ENCODE peak calls at places on chromosomes 4 and X, in seven cellular contexts. R is activated T-helper 9 cell treated with anti-CD3 and anti-CD28 coated beads, Interleukin-2, amount 50 U/mL, for 16 hours; W is AG20443; V is hypothalamus; G is activated effector memory CD4-positive, alpha-beta T cell treated with Interleukin-2 at 50 U/mL for 16 hours; J is stromal cell of bone marrow; P is activated naive CD8-positive, alpha-beta T cell treated with anti-CD3 and anti-CD28 coated beads, Interleukin-2, amount 50 U/mL, for 24 hours. E is an unnamed sample.

GRCh38 chr4:108620933-108621905 is 843 bp downstream of the RPL34 start:
- DNase-seq in R (no peak), W (no peak), V (no peak), G (no peak), J (no peak), P (no peak), E (peak)

GRCh38 chr4:176048631-176049030 is 17.0 kb upstream of the WDR17 start:
- DNase-seq in R (no peak), W (no peak), V (no peak), G (no peak), J (no peak), P (no peak), E (no peak)

GRCh38 chr4:186839122-186840037 is 115.7 kb upstream of the FAT1 start:
- DNase-seq in R (no peak), W (peak), V (no peak), G (no peak), J (peak), P (no peak), E (peak)

GRCh38 chrX:129808829-129809745 is 29.3 kb downstream of the SASH3 start:
- DNase-seq in R (no peak), W (no peak), V (no peak), G (no peak), J (no peak), P (no peak), E (no peak)

GRCh38 chrX:139725720-139726119 is 17.8 kb upstream of the MCF2 start:
- DNase-seq in R (no peak), W (no peak), V (no peak), G (no peak), J (no peak), P (no peak), E (no peak)

GRCh38 chr4:71294301-71294700 is 44.5 kb upstream of the SLC4A4 start:
- DNase-seq in R (no peak), W (no peak), V (no peak), G (no peak), J (no peak), P (no peak), E (peak)

GRCh38 chr4:37322122-37322521 is 77.6 kb downstream of the NWD2 start:
- DNase-seq in R (no peak), W (no peak), V (no peak), G (no peak), J (no peak), P (no peak), E (no peak)

GRCh38 chr4:8185280-8185679 is 13.8 kb upstream of the SH3TC1 start:
- DNase-seq in R (no peak), W (peak), V (no peak), G (no peak), J (peak), P (no peak), E (no peak)

GRCh38 chr4:147289181-147289580 is 191.7 kb upstream of the EDNRA start:
- DNase-seq in R (no peak), W (no peak), V (no peak), G (no peak), J (no peak), P (no peak), E (peak)

GRCh38 chr4:83217721-83218522 is 66.7 kb downstream of the COQ2 start:
- DNase-seq in R (peak), W (no peak), V (no peak), G (peak), J (no peak), P (peak), E (no peak)

GRCh38 chr4:17197070-17197469 is 298.6 kb upstream of the LDB2 start:
- DNase-seq in R (no peak), W (no peak), V (no peak), G (no peak), J (no peak), P (no peak), E (no peak)

GRCh38 chrX:16586371-16587112 is 63.4 kb upstream of the S100G start:
- DNase-seq in R (no peak), W (no peak), V (no peak), G (no peak), J (no peak), P (no peak), E (no peak)

GRCh38 chr4:663438-664428 is 10.3 kb downstream of the ATP5ME start:
- DNase-seq in R (peak), W (no peak), V (peak), G (peak), J (no peak), P (peak), E (no peak)

GRCh38 chrX:123779908-123780396 is 47.1 kb upstream of the THOC2 start:
- DNase-seq in R (no peak), W (no peak), V (no peak), G (no peak), J (no peak), P (no peak), E (no peak)

GRCh38 chr4:74038161-74039064 is at the start of gene CXCL3:
- DNase-seq in R (no peak), W (peak), V (peak), G (no peak), J (peak), P (peak), E (peak)

GRCh38 chr4:61068745-61069144 is 131.4 kb upstream of the ADGRL3 start:
- DNase-seq in R (no peak), W (no peak), V (no peak), G (no peak), J (no peak), P (no peak), E (peak)

GRCh38 chr4:67087897-67088296 is 457.4 kb downstream of the CENPC start:
- DNase-seq in R (no peak), W (no peak), V (no peak), G (no peak), J (no peak), P (peak), E (peak)

GRCh38 chr4:77358315-77358928 is 201.4 kb downstream of the CCNG2 start:
- DNase-seq in R (no peak), W (peak), V (no peak), G (no peak), J (peak), P (no peak), E (peak)

GRCh38 chr4:76703676-76704075 is 194.3 kb downstream of the SOWAHB start:
- DNase-seq in R (no peak), W (no peak), V (no peak), G (no peak), J (no peak), P (no peak), E (peak)

GRCh38 chr4:52095374-52095773 is 44.3 kb downstream of the SPATA18 start:
- DNase-seq in R (no peak), W (no peak), V (no peak), G (no peak), J (no peak), P (no peak), E (no peak)

GRCh38 chr4:139920552-139920951 is 233.4 kb downstream of the MAML3 start:
- DNase-seq in R (no peak), W (no peak), V (no peak), G (no peak), J (no peak), P (no peak), E (no peak)

GRCh38 chr4:151430737-151431457 is 21.9 kb downstream of the FHIP1A start:
- DNase-seq in R (no peak), W (no peak), V (no peak), G (no peak), J (no peak), P (no peak), E (no peak)

GRCh38 chrX:149830192-149830873 is 48.6 kb downstream of the MAGEA9 start:
- DNase-seq in R (no peak), W (peak), V (peak), G (no peak), J (peak), P (peak), E (peak)